ENCODE peak calls at places on chromosome 13, in six cellular contexts. One of them, this sample, is unnamed.
A peak's percentile ranks its signal among the peaks of the same experiment; 100 is the strongest.

GRCh38 chr13:21240586-21240985 is 64.1 kb downstream of the MRPL57 start:
- DNase-seq in K562: no peak
- DNase-seq in HepG2: no peak
- DNase-seq in A549: no peak
- DNase-seq in IMR-90: peak; percentile 58
- DNase-seq in GM12878: no peak
- DNase-seq in this sample: no peak

GRCh38 chr13:105971312-105971711 is 564.1 kb downstream of the EFNB2 start:
- DNase-seq in A549: no peak
- DNase-seq in GM12878: no peak
- DNase-seq in K562: no peak
- DNase-seq in HepG2: no peak
- DNase-seq in IMR-90: no peak
- DNase-seq in this sample: no peak

GRCh38 chr13:99124695-99125334 is 75.8 kb upstream of the UBAC2 start:
- DNase-seq in GM12878: peak; percentile 34
- DNase-seq in HepG2: no peak
- DNase-seq in IMR-90: peak; percentile 45
- DNase-seq in K562: no peak
- DNase-seq in A549: peak; percentile 28
- DNase-seq in this sample: no peak

GRCh38 chr13:25224151-25224550 is 52.1 kb upstream of the AMER2 start:
- DNase-seq in K562: no peak
- DNase-seq in A549: no peak
- DNase-seq in HepG2: no peak
- DNase-seq in IMR-90: no peak
- DNase-seq in GM12878: no peak
- DNase-seq in this sample: no peak

GRCh38 chr13:87671824-87672603 is 843 bp downstream of the SLITRK5 start:
- DNase-seq in A549: no peak
- DNase-seq in IMR-90: no peak
- DNase-seq in K562: no peak
- DNase-seq in HepG2: no peak
- DNase-seq in GM12878: no peak
- DNase-seq in this sample: peak; percentile 57

GRCh38 chr13:49858183-49858856 is 65.8 kb upstream of the KPNA3 start:
- DNase-seq in GM12878: no peak
- DNase-seq in A549: peak; percentile 67
- DNase-seq in IMR-90: peak; percentile 99
- DNase-seq in K562: no peak
- DNase-seq in HepG2: peak; percentile 95
- DNase-seq in this sample: no peak

GRCh38 chr13:109400192-109400591 is 386.2 kb downstream of the IRS2 start:
- DNase-seq in HepG2: no peak
- DNase-seq in K562: no peak
- DNase-seq in IMR-90: no peak
- DNase-seq in A549: no peak
- DNase-seq in GM12878: no peak
- DNase-seq in this sample: no peak

GRCh38 chr13:77309254-77309653 is 17.6 kb downstream of the MYCBP2 start:
- DNase-seq in GM12878: no peak
- DNase-seq in A549: no peak
- DNase-seq in HepG2: no peak
- DNase-seq in IMR-90: no peak
- DNase-seq in K562: no peak
- DNase-seq in this sample: no peak

GRCh38 chr13:93472296-93472695 is 245.7 kb downstream of the GPC6 start:
- DNase-seq in K562: no peak
- DNase-seq in GM12878: no peak
- DNase-seq in IMR-90: no peak
- DNase-seq in HepG2: no peak
- DNase-seq in A549: no peak
- DNase-seq in this sample: no peak

GRCh38 chr13:22227895-22228294 is 557.0 kb downstream of the FGF9 start:
- DNase-seq in IMR-90: no peak
- DNase-seq in K562: no peak
- DNase-seq in A549: no peak
- DNase-seq in HepG2: no peak
- DNase-seq in GM12878: peak; percentile 15
- DNase-seq in this sample: no peak

GRCh38 chr13:35727881-35728280 is 251.4 kb upstream of the MAB21L1 start:
- DNase-seq in HepG2: no peak
- DNase-seq in IMR-90: no peak
- DNase-seq in A549: no peak
- DNase-seq in GM12878: no peak
- DNase-seq in K562: no peak
- DNase-seq in this sample: no peak

GRCh38 chr13:109301711-109302110 is 484.7 kb downstream of the IRS2 start:
- DNase-seq in HepG2: no peak
- DNase-seq in K562: no peak
- DNase-seq in A549: no peak
- DNase-seq in IMR-90: no peak
- DNase-seq in GM12878: no peak
- DNase-seq in this sample: no peak

GRCh38 chr13:47216176-47216822 is 319.4 kb upstream of the HTR2A start:
- DNase-seq in HepG2: no peak
- DNase-seq in A549: no peak
- DNase-seq in IMR-90: peak; percentile 57
- DNase-seq in K562: no peak
- DNase-seq in GM12878: no peak
- DNase-seq in this sample: no peak

GRCh38 chr13:47218611-47219010 is 321.8 kb upstream of the HTR2A start:
- DNase-seq in IMR-90: no peak
- DNase-seq in GM12878: no peak
- DNase-seq in A549: no peak
- DNase-seq in K562: no peak
- DNase-seq in HepG2: no peak
- DNase-seq in this sample: no peak

GRCh38 chr13:47211106-47211505 is 314.3 kb upstream of the HTR2A start:
- DNase-seq in GM12878: no peak
- DNase-seq in IMR-90: peak; percentile 40
- DNase-seq in A549: no peak
- DNase-seq in K562: no peak
- DNase-seq in HepG2: no peak
- DNase-seq in this sample: no peak

GRCh38 chr13:47213057-47213456 is 316.2 kb upstream of the HTR2A start:
- DNase-seq in GM12878: no peak
- DNase-seq in IMR-90: peak; percentile 16
- DNase-seq in HepG2: no peak
- DNase-seq in A549: no peak
- DNase-seq in K562: no peak
- DNase-seq in this sample: no peak

DNA sequence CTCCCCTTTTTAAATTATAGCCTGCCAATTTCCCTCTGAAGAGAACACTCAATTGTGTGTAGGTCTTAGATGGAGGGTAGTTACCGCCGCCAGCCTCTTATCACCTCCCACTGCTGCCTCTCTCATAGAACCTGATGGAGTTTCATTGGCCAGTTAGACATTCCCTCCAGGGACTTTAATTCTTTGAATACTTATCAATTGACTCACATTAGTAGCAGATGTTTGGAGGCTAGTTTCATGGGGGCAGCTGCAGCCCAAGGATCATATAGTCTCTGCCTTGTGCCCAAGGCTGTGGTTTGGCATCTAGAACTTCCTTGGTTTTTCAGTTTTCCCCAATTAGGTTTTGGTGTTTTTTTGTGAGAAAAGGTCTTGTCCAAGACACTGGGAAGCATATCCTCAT is 318.9 kb upstream of the HTR2A start:
- DNase-seq in A549: no peak
- DNase-seq in GM12878: no peak
- DNase-seq in K562: no peak
- DNase-seq in IMR-90: peak; percentile 87
- DNase-seq in HepG2: no peak
- DNase-seq in this sample: no peak
- TF ChIP-seq BHLHE40 in A549: no peak
- TF ChIP-seq BHLHE40 in GM12878: no peak
- TF ChIP-seq BHLHE40 in K562: no peak
- TF ChIP-seq BHLHE40 in IMR-90: no peak
- TF ChIP-seq BHLHE40 in HepG2: no peak
- TF ChIP-seq BHLHE40 in this sample: no peak

GRCh38 chr13:40589285-40590109 is 76.9 kb downstream of the FOXO1 start:
- DNase-seq in A549: no peak
- DNase-seq in GM12878: peak; percentile 88
- DNase-seq in K562: no peak
- DNase-seq in HepG2: peak; percentile 56
- DNase-seq in IMR-90: no peak
- DNase-seq in this sample: no peak
- TF ChIP-seq BHLHE40 in A549: no peak
- TF ChIP-seq BHLHE40 in GM12878: peak; percentile 33
- TF ChIP-seq BHLHE40 in K562: no peak
- TF ChIP-seq BHLHE40 in HepG2: no peak
- TF ChIP-seq BHLHE40 in IMR-90: no peak
- TF ChIP-seq BHLHE40 in this sample: no peak

GRCh38 chr13:41224113-41225110 is 30.0 kb upstream of the KBTBD7 start:
- DNase-seq in A549: no peak
- DNase-seq in IMR-90: peak; percentile 83
- DNase-seq in K562: no peak
- DNase-seq in GM12878: no peak
- DNase-seq in HepG2: no peak
- DNase-seq in this sample: no peak

GRCh38 chr13:41222259-41222852 is 28.0 kb upstream of the KBTBD7 start:
- DNase-seq in GM12878: peak; percentile 34
- DNase-seq in HepG2: peak; percentile 50
- DNase-seq in K562: peak; percentile 59
- DNase-seq in IMR-90: peak; percentile 40
- DNase-seq in A549: peak; percentile 40
- DNase-seq in this sample: peak; percentile 65
- TF ChIP-seq BHLHE40 in GM12878: no peak
- TF ChIP-seq BHLHE40 in HepG2: no peak
- TF ChIP-seq BHLHE40 in K562: no peak
- TF ChIP-seq BHLHE40 in IMR-90: no peak
- TF ChIP-seq BHLHE40 in A549: no peak
- TF ChIP-seq BHLHE40 in this sample: no peak

GRCh38 chr13:43401364-43401763 is 378.0 kb downstream of the DNAJC15 start:
- DNase-seq in K562: no peak
- DNase-seq in A549: no peak
- DNase-seq in IMR-90: no peak
- DNase-seq in HepG2: no peak
- DNase-seq in GM12878: no peak
- DNase-seq in this sample: no peak

DNA sequence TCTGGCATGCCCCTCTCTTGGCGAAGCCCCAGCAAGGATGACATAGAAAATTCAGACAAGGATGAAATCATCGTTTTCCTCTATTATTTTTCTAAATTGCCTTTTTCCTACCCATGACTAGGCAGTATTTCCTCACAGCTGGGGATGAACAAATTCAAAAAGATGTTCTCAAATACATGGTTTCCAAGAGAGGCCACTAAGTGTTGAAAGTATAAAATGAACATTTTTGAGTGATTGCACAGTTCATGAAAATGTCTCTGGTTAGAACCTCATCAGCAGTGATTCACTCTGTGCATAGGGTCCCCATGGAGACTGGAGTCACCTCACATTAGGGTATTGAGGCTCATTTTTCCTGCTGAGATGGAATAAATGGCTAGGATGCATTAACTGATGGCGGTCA is 373.7 kb downstream of the DNAJC15 start:
- DNase-seq in GM12878: no peak
- DNase-seq in IMR-90: peak; percentile 68
- DNase-seq in A549: no peak
- DNase-seq in HepG2: no peak
- DNase-seq in K562: no peak
- DNase-seq in this sample: no peak
- TF ChIP-seq BHLHE40 in GM12878: no peak
- TF ChIP-seq BHLHE40 in IMR-90: no peak
- TF ChIP-seq BHLHE40 in A549: no peak
- TF ChIP-seq BHLHE40 in HepG2: no peak
- TF ChIP-seq BHLHE40 in K562: no peak
- TF ChIP-seq BHLHE40 in this sample: no peak

GRCh38 chr13:111279253-111279652 is 41.2 kb upstream of the TEX29 start:
- DNase-seq in HepG2: no peak
- DNase-seq in K562: no peak
- DNase-seq in A549: no peak
- DNase-seq in IMR-90: no peak
- DNase-seq in GM12878: no peak
- DNase-seq in this sample: no peak
- TF ChIP-seq BHLHE40 in HepG2: no peak
- TF ChIP-seq BHLHE40 in K562: no peak
- TF ChIP-seq BHLHE40 in A549: no peak
- TF ChIP-seq BHLHE40 in IMR-90: no peak
- TF ChIP-seq BHLHE40 in GM12878: no peak
- TF ChIP-seq BHLHE40 in this sample: no peak

DNA sequence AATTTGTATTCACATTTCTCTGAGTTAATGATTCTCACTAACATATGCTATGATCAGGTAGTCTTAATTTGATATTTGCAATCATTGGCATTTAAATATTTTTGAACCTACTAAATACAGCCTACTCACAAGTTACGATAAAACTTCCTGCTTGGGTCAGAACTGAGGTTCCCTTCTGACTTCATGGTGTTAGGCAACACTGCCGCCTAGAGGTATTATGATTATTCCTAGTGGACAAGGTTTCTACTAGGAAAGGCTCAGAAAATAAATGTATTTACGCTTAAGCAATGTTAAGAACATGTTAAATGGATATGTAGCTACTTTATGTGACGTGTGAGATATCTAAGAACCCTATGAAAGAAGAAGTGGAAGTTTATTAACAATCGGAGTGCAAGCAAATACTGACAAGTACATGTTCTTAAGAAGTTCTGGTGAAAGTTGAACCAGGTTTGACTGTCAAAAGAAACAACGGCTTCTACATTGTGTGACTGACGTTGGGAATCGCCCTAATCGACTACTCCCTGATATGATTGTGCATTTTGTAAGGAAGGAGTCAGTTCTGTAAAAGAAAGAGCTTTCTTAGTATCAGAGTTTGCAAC is 1395.8 kb downstream of the SLITRK5 start:
- DNase-seq in A549: peak; percentile 0
- DNase-seq in HepG2: peak; percentile 44
- DNase-seq in K562: no peak
- DNase-seq in GM12878: no peak
- DNase-seq in IMR-90: peak; percentile 0
- DNase-seq in this sample: peak; percentile 71
- TF ChIP-seq BHLHE40 in A549: no peak
- TF ChIP-seq BHLHE40 in HepG2: no peak
- TF ChIP-seq BHLHE40 in K562: no peak
- TF ChIP-seq BHLHE40 in GM12878: no peak
- TF ChIP-seq BHLHE40 in IMR-90: no peak
- TF ChIP-seq BHLHE40 in this sample: no peak

GRCh38 chr13:101736551-101736950 is 284.1 kb downstream of the ITGBL1 start:
- DNase-seq in IMR-90: no peak
- DNase-seq in HepG2: no peak
- DNase-seq in K562: no peak
- DNase-seq in A549: no peak
- DNase-seq in GM12878: no peak
- DNase-seq in this sample: no peak
- TF ChIP-seq BHLHE40 in IMR-90: no peak
- TF ChIP-seq BHLHE40 in HepG2: no peak
- TF ChIP-seq BHLHE40 in K562: no peak
- TF ChIP-seq BHLHE40 in A549: no peak
- TF ChIP-seq BHLHE40 in GM12878: no peak
- TF ChIP-seq BHLHE40 in this sample: no peak

This sample was measured in HEK293T.